ENCODE peak calls at places on chromosome 3, in nine cellular contexts. T is NB4; U is non-pigmented ciliary epithelial cell; W is foreskin fibroblast; P is activated CD4-positive, alpha-beta T cell treated with anti-CD3 and anti-CD28 coated beads for 4 hours; K is NCI-H1092; A is cerebellar cortex; R is KBM-7; X is stimulated activated naive B cell treated with anti-CD40 and anti-IgM and Interleukin-4, amounts not matched to agents 10 μg/mL and 1 μg/mL and 100 μg/mL, for 72 hours. F is an unnamed sample.

GRCh38 chr3:194621947-194622346 is 11.3 kb downstream of the TMEM44 start:
- DNase-seq in K (no peak), A (no peak), W (no peak), R (no peak), U (no peak), T (no peak), X (no peak), P (no peak), F (no peak)

GRCh38 chr3:18134386-18135082 is 290.6 kb downstream of the SATB1 start:
- DNase-seq in P (no peak), W (peak; percentile 67), X (no peak), T (no peak), U (no peak), K (no peak), A (no peak), R (peak; percentile 37), F (no peak)

GRCh38 chr3:172853911-172854648 is 103.6 kb downstream of the ECT2 start:
- DNase-seq in R (no peak), U (no peak), A (no peak), W (no peak), K (no peak), T (no peak), P (no peak), X (no peak), F (no peak)

GRCh38 chr3:176514297-176514696 is 683.0 kb downstream of the TBL1XR1 start:
- DNase-seq in X (no peak), T (peak; percentile 33), U (peak; percentile 9), A (peak; percentile 22), W (peak; percentile 63), P (no peak), R (peak; percentile 74), K (no peak), F (no peak)

GRCh38 chr3:12352253-12352652 is 63.4 kb downstream of the PPARG start:
- DNase-seq in R (no peak), P (no peak), U (no peak), W (no peak), T (peak; percentile 52), A (no peak), K (no peak), X (no peak), F (no peak)

GRCh38 chr3:52387481-52387880 is 57.4 kb downstream of the SEMA3G start:
- DNase-seq in P (no peak), K (no peak), A (no peak), R (no peak), X (no peak), T (no peak), U (no peak), W (no peak), F (no peak)

GRCh38 chr3:104080228-104080627 is 1286.5 kb upstream of the ALCAM start:
- DNase-seq in T (no peak), R (no peak), X (no peak), W (no peak), A (no peak), K (no peak), U (no peak), P (no peak), F (no peak)

GRCh38 chr3:49665822-49666519 is 8.2 kb upstream of the APEH start:
- DNase-seq in K (no peak), T (no peak), A (no peak), U (no peak), P (no peak), X (no peak), W (no peak), R (no peak), F (no peak)

GRCh38 chr3:99509224-99509623 is 129.2 kb upstream of the COL8A1 start:
- DNase-seq in T (no peak), X (no peak), U (peak; percentile 93), W (peak; percentile 46), A (no peak), R (no peak), P (no peak), K (no peak), F (no peak)

GRCh38 chr3:53103566-53104296 is 26.5 kb downstream of the RFT1 start:
- DNase-seq in R (no peak), T (peak; percentile 35), W (peak; percentile 62), A (no peak), X (no peak), U (no peak), K (no peak), P (no peak), F (no peak)

GRCh38 chr3:171339606-171340005 is 120.6 kb downstream of the TNIK start:
- DNase-seq in U (no peak), P (no peak), K (no peak), R (no peak), T (no peak), A (peak; percentile 89), W (no peak), X (no peak), F (no peak)

GRCh38 chr3:27880969-27881892 is 159.1 kb upstream of the EOMES start:
- DNase-seq in K (no peak), A (no peak), R (peak; percentile 23), P (peak; percentile 30), W (no peak), T (peak; percentile 11), X (no peak), U (no peak), F (no peak)